ENCODE peak calls at places on chromosomes 5 and 9, in seven cellular contexts. M is tibial nerve, O is HepG2, U is ovary, N is SK-N-SH, C is K562, I is A549. P is an unnamed sample.

GRCh38 chr9:1960696-1961095 is 54.5 kb upstream of the SMARCA2 start:
- DNase-seq in M (no peak), O (no peak), U (no peak), N (no peak), C (no peak), I (no peak), P (no peak)

GRCh38 chr5:126651013-126651577 is 50.3 kb downstream of the PHAX start:
- DNase-seq in M (no peak), O (no peak), U (no peak), N (no peak), C (no peak), I (no peak), P (no peak)

GRCh38 chr5:138543730-138544104 is 681 bp upstream of the ETF1 start:
- DNase-seq in M (no peak), O (no peak), U (no peak), N (peak; percentile 63), C (no peak), I (no peak), P (no peak)

GRCh38 chr5:109102291-109102690 is 307.5 kb downstream of the PJA2 start:
- DNase-seq in M (no peak), O (no peak), U (no peak), N (no peak), C (no peak), I (no peak), P (no peak)

GRCh38 chr9:107108367-107108766 is 174.7 kb upstream of the RAD23B start:
- DNase-seq in M (no peak), O (no peak), U (no peak), N (no peak), C (no peak), I (no peak), P (no peak)

GRCh38 chr5:154287136-154287535 is 96.6 kb downstream of the GALNT10 start:
- DNase-seq in M (no peak), O (peak; percentile 80), U (no peak), N (no peak), C (no peak), I (peak; percentile 88), P (peak; percentile 61)

GRCh38 chr9:124455820-124456219 is 5.6 kb downstream of the ADGRD2 start:
- DNase-seq in M (no peak), O (no peak), U (no peak), N (no peak), C (no peak), I (no peak), P (no peak)

GRCh38 chr9:76534031-76534430 is 75.0 kb downstream of the GCNT1 start:
- DNase-seq in M (no peak), O (no peak), U (no peak), N (no peak), C (no peak), I (no peak), P (no peak)

GRCh38 chr5:14305045-14305444 is 161.9 kb downstream of the TRIO start:
- DNase-seq in M (no peak), O (no peak), U (no peak), N (no peak), C (peak; percentile 14), I (peak; percentile 24), P (no peak)

GRCh38 chr9:3962467-3962866 is 337.4 kb downstream of the GLIS3 start:
- DNase-seq in M (no peak), O (peak; percentile 80), U (no peak), N (no peak), C (no peak), I (peak; percentile 82), P (no peak)

DNA sequence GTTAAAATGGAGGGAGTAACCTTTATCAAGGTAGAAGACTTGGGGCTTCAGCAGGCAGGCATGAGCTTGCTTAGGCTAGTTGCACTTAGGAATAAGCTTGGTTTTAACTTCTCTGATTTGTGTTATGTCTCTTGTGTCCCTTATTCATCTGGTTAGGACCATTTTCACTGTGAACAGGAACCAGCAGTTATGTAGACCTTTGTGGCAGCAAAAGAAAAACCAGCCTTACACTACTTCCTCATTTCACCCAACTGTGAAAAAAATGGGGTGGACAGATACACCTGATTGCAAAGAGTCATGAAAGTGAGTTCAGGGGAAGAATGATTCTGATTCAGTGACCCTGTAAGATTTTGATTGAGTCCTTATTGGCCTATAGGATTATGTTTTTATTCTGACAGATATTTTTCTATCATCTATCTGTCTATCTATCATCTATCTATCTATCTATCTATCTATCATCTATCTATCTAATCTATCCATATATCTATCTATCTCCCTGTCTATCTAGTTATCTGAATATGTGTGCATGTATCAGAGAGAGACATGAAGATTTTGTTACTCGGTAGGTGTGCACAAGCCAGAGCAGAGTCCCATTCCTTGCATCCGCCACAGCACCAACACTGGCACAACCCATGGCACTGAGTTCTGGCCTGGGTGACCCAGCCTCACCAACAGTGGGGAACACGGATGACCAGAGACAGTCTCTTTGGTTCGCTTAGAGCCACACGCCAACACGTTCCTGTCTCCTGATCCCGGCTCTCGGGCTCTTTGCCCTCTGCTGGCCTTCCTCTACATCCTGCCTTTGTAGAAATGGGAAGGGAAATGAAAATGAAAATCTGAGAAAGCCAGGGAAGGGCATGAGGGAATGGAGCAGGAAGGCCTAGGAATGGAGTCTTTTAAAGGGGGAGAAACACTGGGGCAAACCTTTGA is 1.3 kb upstream of the ZNF366 start:
- DNase-seq in M (no peak), O (no peak), U (no peak), N (no peak), C (no peak), I (no peak), P (no peak)
- TF ChIP-seq EP300 in M (no peak), O (no peak), U (no peak), N (no peak), C (no peak), I (no peak), P (no peak)

GRCh38 chr9:99239341-99240055 is 17.4 kb downstream of the SEC61B start:
- DNase-seq in M (no peak), O (no peak), U (no peak), N (no peak), C (no peak), I (no peak), P (no peak)

GRCh38 chr9:99249619-99250018 is 27.5 kb downstream of the SEC61B start:
- DNase-seq in M (no peak), O (no peak), U (no peak), N (no peak), C (no peak), I (no peak), P (no peak)

GRCh38 chr9:99241106-99241505 is 19.0 kb downstream of the SEC61B start:
- DNase-seq in M (no peak), O (no peak), U (no peak), N (no peak), C (no peak), I (no peak), P (no peak)

GRCh38 chr9:99244300-99245260 is 22.5 kb downstream of the SEC61B start:
- DNase-seq in M (no peak), O (no peak), U (no peak), N (no peak), C (no peak), I (no peak), P (no peak)
- TF ChIP-seq EP300 in M (no peak), O (no peak), U (no peak), N (no peak), C (no peak), I (no peak), P (no peak)

GRCh38 chr5:40441733-40442132 is 238.0 kb upstream of the PTGER4 start:
- DNase-seq in M (no peak), O (peak; percentile 37), U (no peak), N (no peak), C (no peak), I (no peak), P (no peak)
- TF ChIP-seq EP300 in M (no peak), O (no peak), U (no peak), N (no peak), C (no peak), I (no peak), P (no peak)

GRCh38 chr9:94900222-94901018 is 173.9 kb downstream of the AOPEP start:
- DNase-seq in M (no peak), O (no peak), U (no peak), N (no peak), C (no peak), I (peak; percentile 83), P (no peak)
- TF ChIP-seq EP300 in M (peak; percentile 81), O (no peak), U (peak; percentile 68), N (no peak), C (no peak), I (peak; percentile 78), P (no peak)

GRCh38 chr5:172679621-172680212 is 38.7 kb downstream of the NEURL1B start:
- DNase-seq in M (no peak), O (no peak), U (no peak), N (no peak), C (peak; percentile 23), I (no peak), P (no peak)
- TF ChIP-seq EP300 in M (no peak), O (no peak), U (no peak), N (no peak), C (no peak), I (no peak), P (no peak)

DNA sequence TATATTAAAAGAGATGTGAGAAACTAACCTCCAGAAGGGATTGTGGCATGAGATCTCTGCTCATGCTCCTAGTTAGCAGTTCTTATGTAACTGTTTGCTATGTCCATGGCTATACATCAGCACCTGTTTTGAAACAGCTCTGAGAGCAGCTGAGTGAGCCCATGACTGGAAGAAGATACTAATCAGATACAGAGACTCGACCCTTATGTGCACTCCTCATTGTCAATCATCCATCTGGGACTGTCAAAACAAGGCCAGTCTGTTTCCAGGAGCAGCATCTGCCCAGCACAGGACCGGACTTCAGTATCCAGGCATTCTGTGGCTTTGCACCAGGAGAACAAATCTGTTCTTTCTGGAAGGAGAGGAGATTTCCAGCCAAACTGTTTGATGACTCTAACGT is 77.7 kb downstream of the EFNA5 start:
- DNase-seq in M (no peak), O (no peak), U (no peak), N (peak; percentile 17), C (no peak), I (no peak), P (no peak)
- TF ChIP-seq EP300 in M (no peak), O (no peak), U (no peak), N (no peak), C (no peak), I (no peak), P (no peak)

DNA sequence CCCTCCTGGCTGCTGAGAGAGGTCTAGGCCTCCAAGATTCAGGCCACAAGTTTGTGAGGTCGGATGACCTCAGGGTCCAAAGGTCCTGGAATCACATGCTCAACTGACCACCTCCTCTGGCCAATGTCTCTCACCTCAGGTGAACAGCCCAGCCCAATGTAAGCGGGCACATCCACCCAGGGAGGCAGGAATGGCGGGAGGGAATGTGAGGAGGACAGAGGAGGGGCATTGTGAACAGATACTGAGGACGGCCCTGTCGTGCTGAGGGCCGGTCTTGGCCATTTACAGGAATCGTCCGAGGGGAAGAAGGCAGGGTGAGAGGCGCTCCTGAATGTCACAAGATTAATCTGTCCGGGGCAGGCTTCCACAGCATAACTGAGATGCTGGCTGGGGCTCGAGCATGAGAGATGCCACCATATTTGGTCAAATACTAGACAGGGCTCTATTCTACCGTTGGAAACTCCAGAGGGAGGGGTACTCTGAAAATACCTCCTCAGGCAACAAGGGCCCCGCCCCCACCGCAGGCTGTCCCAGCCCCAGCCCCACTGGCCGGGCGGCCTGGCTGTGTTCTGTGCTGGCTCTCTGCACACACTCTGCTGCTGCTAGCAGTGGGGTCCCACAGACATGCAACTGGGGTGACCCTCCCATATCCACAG is 1.5 kb upstream of the IL17B start:
- DNase-seq in M (no peak), O (peak; percentile 74), U (peak; percentile 68), N (no peak), C (no peak), I (no peak), P (no peak)
- TF ChIP-seq EP300 in M (no peak), O (no peak), U (peak; percentile 54), N (no peak), C (no peak), I (no peak), P (peak; percentile 28)